ENCODE peak calls at places on chromosome 9, in nine cellular contexts. R is mesendoderm; L is cardiac muscle cell; Z is thyroid gland; Q is IMR-90; P is adrenal gland; E is upper lobe of right lung; M is CD8-positive, alpha-beta memory T cell; C is mammary epithelial cell. S is an unnamed sample. For H3K36me3, the result is how much of the 10 kb centered on the place peaks cover.

GRCh38 chr9:104941597-104941996 is 13.6 kb upstream of the ABCA1 start:
- DNase-seq in C (no peak), P (no peak), E (no peak), M (no peak), R (no peak), Q (no peak), Z (no peak), L (no peak), S (no peak)

GRCh38 chr9:136081826-136082495 is 13.1 kb downstream of the NACC2 start:
- DNase-seq in L (no peak), Z (no peak), E (peak), C (no peak), P (no peak), M (no peak), R (no peak), Q (no peak), S (no peak)

GRCh38 chr9:85158512-85158911 is 489.0 kb downstream of the NTRK2 start:
- DNase-seq in Q (no peak), L (no peak), P (no peak), E (no peak), R (peak), C (no peak), M (no peak), Z (peak), S (no peak)

GRCh38 chr9:98399950-98400683 is 144.7 kb upstream of the TBC1D2 start:
- DNase-seq in Z (no peak), Q (no peak), M (no peak), P (no peak), E (no peak), L (no peak), R (no peak), C (peak), S (no peak)

GRCh38 chr9:97943308-97943855 is 5.4 kb upstream of the HEMGN start:
- DNase-seq in Z (no peak), E (no peak), P (no peak), Q (no peak), L (no peak), M (no peak), C (no peak), R (no peak), S (no peak)

GRCh38 chr9:77851862-77852602 is 179.6 kb downstream of the GNAQ start:
- DNase-seq in Z (peak), Q (no peak), E (no peak), C (no peak), P (no peak), L (no peak), R (no peak), M (no peak), S (no peak)

GRCh38 chr9:18478517-18479361 is 4.8 kb downstream of the ADAMTSL1 start:
- DNase-seq in Q (peak), L (peak), P (no peak), M (no peak), C (no peak), Z (no peak), R (peak), E (no peak), S (no peak)

GRCh38 chr9:93231121-93231694 is 47.3 kb downstream of the WNK2 start:
- DNase-seq in C (peak), Z (peak), Q (no peak), M (no peak), E (peak), L (no peak), P (peak), R (no peak), S (peak)

GRCh38 chr9:125538092-125538473 is 168.9 kb downstream of the MAPKAP1 start:
- DNase-seq in E (no peak), Z (peak), L (peak), P (peak), M (no peak), R (no peak), Q (peak), C (peak), S (no peak)

GRCh38 chr9:125521462-125522327 is 185.3 kb downstream of the MAPKAP1 start:
- DNase-seq in L (peak), E (no peak), R (no peak), C (peak), Q (peak), P (no peak), Z (no peak), M (no peak), S (no peak)

GRCh38 chr9:102483666-102484065 is 511.5 kb upstream of the CYLC2 start:
- DNase-seq in Q (no peak), L (no peak), E (no peak), Z (no peak), P (no peak), R (no peak), M (no peak), C (no peak), S (no peak)

GRCh38 chr9:8188720-8189407 is 389.3 kb upstream of the DMAC1 start:
- DNase-seq in Q (no peak), Z (no peak), E (no peak), L (no peak), C (no peak), M (no peak), P (no peak), R (no peak), S (no peak)

GRCh38 chr9:136438909-136439549 is 616 bp downstream of the INPP5E start:
- DNase-seq in M (peak), Z (peak), R (peak), E (peak), P (no peak), L (peak), Q (peak), C (peak), S (peak)

GRCh38 chr9:137431416-137431931 is 8.3 kb downstream of the NOXA1 start:
- DNase-seq in M (no peak), P (no peak), Q (no peak), L (no peak), R (no peak), Z (no peak), E (peak), C (no peak), S (no peak)

GRCh38 chr9:77808750-77809079 is 160.6 kb upstream of the GNA14 start:
- DNase-seq in L (no peak), C (peak), E (no peak), M (no peak), R (no peak), P (no peak), Q (no peak), Z (no peak), S (no peak)

GRCh38 chr9:73265876-73266275 is 114.2 kb downstream of the ANXA1 start:
- DNase-seq in E (no peak), Z (no peak), R (no peak), L (no peak), P (no peak), C (peak), M (no peak), Q (no peak), S (no peak)

GRCh38 chr9:73264636-73265035 is 113.0 kb downstream of the ANXA1 start:
- DNase-seq in C (peak), R (no peak), L (no peak), E (no peak), P (no peak), Z (no peak), M (no peak), Q (no peak), S (no peak)

GRCh38 chr9:73259086-73259696 is 107.5 kb downstream of the ANXA1 start:
- DNase-seq in Z (no peak), Q (no peak), M (no peak), C (no peak), P (no peak), L (no peak), R (no peak), E (no peak), S (no peak)

GRCh38 chr9:73260506-73260905 is 108.8 kb downstream of the ANXA1 start:
- DNase-seq in R (no peak), M (no peak), Z (no peak), L (no peak), Q (no peak), E (no peak), P (no peak), C (no peak), S (no peak)
- H3K36me3 ChIP-seq in R (under half), M (under half), Z (under half), L (under half), Q (under half), E (under half), P (under half), C (under half), S (under half)

DNA sequence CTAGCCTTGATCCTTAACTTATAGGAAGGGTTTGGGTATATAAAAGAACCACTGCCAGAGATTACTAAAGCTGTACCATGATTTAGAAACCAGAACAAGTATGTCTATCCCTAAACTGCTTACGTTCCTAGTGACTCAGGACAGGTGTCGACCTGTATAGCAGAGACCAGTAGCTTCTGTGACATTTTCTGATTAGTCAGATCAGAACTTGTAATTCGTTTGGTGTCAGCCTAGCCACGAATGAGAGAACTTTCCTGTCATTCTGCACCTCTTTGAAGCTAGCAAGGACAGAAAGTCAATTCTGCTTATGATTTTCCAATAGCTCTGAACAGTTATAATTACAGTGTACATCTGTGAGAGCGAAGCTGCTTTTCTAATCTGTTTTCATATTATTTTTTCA is 39.5 kb downstream of the PRKACG start:
- DNase-seq in Q (no peak), C (no peak), E (no peak), L (no peak), Z (no peak), M (no peak), P (no peak), R (no peak), S (no peak)
- H3K4me3 ChIP-seq in Q (no peak), C (no peak), E (peak), L (no peak), Z (no peak), M (no peak), P (no peak), R (no peak), S (no peak)

GRCh38 chr9:108836771-108837170 is 19.0 kb downstream of the ACTL7B start:
- DNase-seq in R (no peak), L (no peak), P (no peak), E (no peak), Z (peak), M (no peak), C (peak), Q (no peak), S (no peak)
- H3K36me3 ChIP-seq in R (under half), L (under half), P (under half), E (under half), Z (under half), M (under half), C (under half), Q (under half), S (under half)

DNA sequence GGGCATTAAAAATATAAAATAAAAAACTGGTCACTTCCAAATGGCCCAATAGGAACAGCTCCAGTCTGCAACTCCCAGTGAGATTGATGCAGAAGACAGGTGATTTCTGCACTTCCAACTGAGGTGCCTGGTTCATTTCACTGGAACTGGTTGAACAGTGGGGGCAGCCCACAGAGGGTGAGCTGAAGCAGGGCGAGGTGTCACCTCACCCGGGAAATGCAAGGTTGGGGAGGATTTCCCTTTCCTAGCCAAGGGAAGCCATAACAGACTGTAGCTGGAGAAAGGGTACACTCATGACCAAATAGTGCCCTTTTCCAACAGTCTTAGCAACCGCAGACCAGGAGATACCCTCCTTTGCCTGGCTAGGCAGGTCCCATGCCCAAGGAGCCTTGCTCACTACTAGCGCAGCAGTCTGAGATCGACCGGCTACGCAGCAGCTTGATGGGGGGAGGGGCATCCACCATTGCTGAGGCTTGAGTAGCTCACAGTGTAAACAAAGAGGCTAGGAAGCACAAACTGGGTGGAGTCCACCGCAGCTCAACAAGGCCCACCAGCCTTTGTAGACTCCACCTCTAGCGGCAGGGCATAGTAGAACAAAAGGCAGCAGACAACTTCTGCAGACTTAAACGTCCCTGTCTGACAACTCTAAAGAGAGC is 12.7 kb downstream of the RLN1 start:
- DNase-seq in P (no peak), E (peak), M (peak), Z (peak), Q (peak), C (no peak), L (peak), R (peak), S (no peak)
- H3K4me3 ChIP-seq in P (no peak), E (no peak), M (peak), Z (no peak), Q (no peak), C (no peak), L (no peak), R (no peak), S (no peak)

DNA sequence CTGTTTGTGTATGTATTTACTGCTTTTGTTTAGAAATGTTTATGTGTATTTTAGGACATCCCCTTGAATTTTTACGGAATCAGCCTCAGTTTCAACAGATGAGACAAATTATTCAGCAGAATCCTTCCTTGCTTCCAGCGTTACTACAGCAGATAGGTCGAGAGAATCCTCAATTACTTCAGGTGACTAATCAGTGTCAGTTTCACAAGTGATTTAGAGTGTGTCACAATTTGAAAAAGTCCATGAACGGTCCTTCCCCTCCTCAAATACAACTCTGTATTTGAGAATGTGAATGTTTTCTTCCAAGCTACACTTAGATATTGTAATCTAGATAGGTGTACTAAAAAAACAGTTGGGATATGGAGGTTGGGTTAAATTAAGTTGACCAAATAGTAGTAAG is 40.8 kb downstream of the RAD23B start:
- DNase-seq in E (no peak), Q (no peak), M (no peak), Z (no peak), C (no peak), L (no peak), P (no peak), R (no peak), S (no peak)
- H3K36me3 ChIP-seq in E (half or more), Q (under half), M (under half), Z (under half), C (under half), L (half or more), P (under half), R (under half), S (under half)

GRCh38 chr9:14352549-14352948 is 38.6 kb upstream of the NFIB start:
- DNase-seq in R (no peak), M (no peak), C (no peak), L (no peak), E (no peak), Q (no peak), Z (no peak), P (no peak), S (no peak)

GRCh38 chr9:14351206-14351605 is 37.3 kb upstream of the NFIB start:
- DNase-seq in Z (no peak), C (peak), E (no peak), P (no peak), M (no peak), R (no peak), L (no peak), Q (no peak), S (no peak)

GRCh38 chr9:14349141-14349817 is 35.3 kb upstream of the NFIB start:
- DNase-seq in R (peak), Q (no peak), E (no peak), C (peak), L (peak), M (no peak), P (no peak), Z (no peak), S (peak)

GRCh38 chr9:14349818-14350333 is 35.9 kb upstream of the NFIB start:
- DNase-seq in Q (no peak), R (no peak), Z (no peak), E (no peak), P (no peak), M (no peak), L (peak), C (no peak), S (no peak)

DNA sequence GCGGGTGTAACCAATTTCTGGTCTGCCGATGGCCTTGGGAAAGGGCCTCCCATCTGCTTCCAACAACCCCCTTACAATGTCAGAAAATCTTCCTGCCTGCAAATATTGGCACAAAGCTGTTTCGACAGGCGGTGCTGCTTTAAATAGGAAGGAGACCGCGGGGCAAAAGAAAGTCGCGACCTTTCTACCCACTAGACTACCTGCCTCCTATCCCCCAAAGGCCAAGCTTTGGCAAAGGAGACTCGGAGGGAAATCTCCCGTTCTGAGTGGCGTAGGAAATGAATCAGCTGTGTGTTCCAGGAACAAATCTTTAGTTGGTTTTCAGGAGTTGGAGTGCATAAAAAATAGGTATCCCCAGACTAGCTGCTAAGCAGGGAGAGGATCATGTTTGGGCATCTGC is 36.8 kb upstream of the NFIB start:
- DNase-seq in L (peak), P (no peak), R (no peak), C (peak), Q (no peak), E (no peak), M (no peak), Z (no peak), S (no peak)
- H3K4me3 ChIP-seq in L (no peak), P (no peak), R (no peak), C (no peak), Q (no peak), E (peak), M (no peak), Z (no peak), S (no peak)

DNA sequence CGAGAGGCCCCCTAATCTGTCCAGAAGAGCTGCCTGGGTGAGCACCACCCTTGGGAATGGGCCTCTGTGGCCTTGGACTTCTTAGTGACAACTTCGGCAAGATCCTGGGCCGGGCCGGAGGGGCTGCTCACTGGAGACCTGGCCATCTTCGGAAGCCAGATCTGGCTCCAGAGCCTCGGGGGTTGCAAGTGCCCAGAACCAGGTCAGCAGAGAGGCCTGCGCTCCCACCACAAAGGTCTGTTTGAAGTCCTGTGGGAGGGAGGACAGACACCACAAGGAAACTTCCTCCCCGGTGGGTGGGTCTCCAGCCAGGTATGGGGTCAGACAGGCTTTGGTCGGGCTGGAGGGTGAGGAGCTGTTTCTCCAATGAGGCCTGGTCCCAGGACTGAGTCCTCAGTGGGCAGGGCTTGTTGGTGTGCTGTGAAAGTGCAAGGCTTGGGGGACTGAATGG is 86.1 kb downstream of the DAB2IP start:
- DNase-seq in P (no peak), L (no peak), C (no peak), M (no peak), R (no peak), Q (no peak), Z (no peak), E (no peak), S (no peak)
- H3K36me3 ChIP-seq in P (under half), L (under half), C (under half), M (under half), R (under half), Q (under half), Z (under half), E (under half), S (under half)

DNA sequence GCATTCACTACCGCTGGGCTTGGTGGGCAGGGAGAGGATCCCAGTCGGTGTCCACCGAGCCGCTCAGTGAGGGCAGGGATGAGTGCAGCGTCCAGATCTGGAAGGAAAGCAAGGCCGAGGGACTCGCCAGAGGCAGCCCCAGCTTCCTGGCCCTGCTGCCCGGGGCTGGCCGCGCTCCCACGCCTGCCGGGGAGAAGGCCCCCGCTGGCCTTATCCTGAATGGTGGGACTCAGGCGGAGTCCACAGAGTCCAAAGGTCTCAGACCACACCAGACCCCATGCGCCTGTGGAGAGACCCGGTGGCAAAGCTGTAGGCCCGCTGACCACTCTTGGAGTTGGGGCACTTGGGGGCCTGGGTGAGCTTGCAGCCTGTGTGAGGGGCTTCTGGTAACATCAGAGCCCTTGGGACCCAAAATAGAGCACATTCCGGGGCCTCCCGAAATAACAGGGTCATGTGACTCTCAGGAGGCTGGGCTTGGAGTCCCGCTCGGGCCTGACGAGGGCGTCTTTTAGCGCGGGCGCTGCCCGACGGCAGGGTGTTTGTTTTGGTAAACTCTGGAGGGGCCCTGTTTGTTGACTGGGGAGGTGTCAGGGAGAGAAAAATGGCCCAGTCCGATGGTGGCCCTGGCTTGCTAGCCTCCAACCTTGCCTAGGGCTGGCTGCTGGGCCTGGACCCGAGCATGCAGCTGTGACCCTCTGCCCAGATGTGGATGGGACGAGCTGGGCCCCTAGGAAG is 2.8 kb downstream of the RXRA start:
- DNase-seq in Z (peak), R (no peak), Q (no peak), M (no peak), L (peak), P (peak), E (no peak), C (peak), S (peak)
- H3K4me3 ChIP-seq in Z (no peak), R (no peak), Q (peak), M (no peak), L (peak), P (no peak), E (peak), C (peak), S (peak)

GRCh38 chr9:133104718-133105460 is 16.2 kb downstream of the RALGDS start:
- DNase-seq in L (no peak), R (no peak), P (peak), Z (no peak), E (peak), M (no peak), C (no peak), Q (no peak), S (peak)
- H3K36me3 ChIP-seq in L (under half), R (under half), P (under half), Z (half or more), E (half or more), M (half or more), C (under half), Q (half or more), S (under half)